ENCODE peak calls at places on chromosomes 12 and 14, in four cellular contexts. P is NCI-H774, Q is G401, O is ovary. F is an unnamed sample.

GRCh38 chr14:20615996-20616395 is 24.8 kb upstream of the RNASE12 start:
- DNase-seq in O (no peak), P (no peak), Q (no peak), F (no peak)

GRCh38 chr14:87133073-87133815 is 859.7 kb downstream of the GALC start:
- DNase-seq in P (no peak), Q (no peak), O (no peak), F (no peak)

GRCh38 chr14:104184911-104185499 is 46.6 kb downstream of the KIF26A start:
- DNase-seq in P (no peak), Q (no peak), O (no peak), F (no peak)

GRCh38 chr14:69901113-69901951 is 22.1 kb downstream of the SMOC1 start:
- DNase-seq in Q (no peak), P (no peak), O (no peak), F (no peak)

GRCh38 chr12:16939871-16940306 is 333.9 kb upstream of the LMO3 start:
- DNase-seq in Q (peak; percentile 3), P (no peak), O (no peak), F (no peak)

GRCh38 chr12:55693323-55694187 is 14.1 kb downstream of the ITGA7 start:
- DNase-seq in O (no peak), P (no peak), Q (no peak), F (peak; percentile 25)

GRCh38 chr14:50667491-50668007 is 557 bp downstream of the SAV1 start:
- DNase-seq in Q (peak; percentile 32), P (no peak), O (no peak), F (no peak)

GRCh38 chr14:54577977-54578376 is 11.0 kb downstream of the SAMD4A start:
- DNase-seq in O (no peak), Q (no peak), P (no peak), F (no peak)

GRCh38 chr14:68376067-68376810 is 416.6 kb downstream of the ZFP36L1 start:
- DNase-seq in P (no peak), Q (no peak), O (no peak), F (no peak)

GRCh38 chr12:44876554-44877275 is 600 bp upstream of the NELL2 start:
- DNase-seq in O (no peak), P (peak; percentile 79), Q (peak; percentile 75), F (no peak)